ENCODE peak calls at places on chromosomes 13 and 19, in six cellular contexts. Z is K562, D is HCT116, X is endothelial cell of umbilical vein, I is HepG2, B is SK-N-SH. F is an unnamed sample.

GRCh38 chr19:28646629-28647028 is 566.3 kb downstream of the UQCRFS1 start:
- DNase-seq in Z (no peak), D (no peak), X (no peak), I (no peak), B (no peak), F (no peak)

GRCh38 chr19:10258080-10258710 is 6.2 kb downstream of the MRPL4 start:
- DNase-seq in Z (no peak), D (no peak), X (no peak), I (no peak), B (no peak), F (no peak)

GRCh38 chr13:110319774-110320509 is 12.9 kb downstream of the COL4A2 start:
- DNase-seq in Z (no peak), D (peak), X (peak), I (no peak), B (no peak), F (no peak)

GRCh38 chr19:13031917-13032623 is 36.8 kb downstream of the NFIX start:
- DNase-seq in Z (no peak), D (no peak), X (no peak), I (peak), B (no peak), F (no peak)

GRCh38 chr19:39951686-39952085 is 17.3 kb upstream of the FCGBP start:
- DNase-seq in Z (no peak), D (no peak), X (no peak), I (no peak), B (no peak), F (no peak)

GRCh38 chr19:29385191-29385795 is 140.5 kb upstream of the VSTM2B start:
- DNase-seq in Z (no peak), D (no peak), X (no peak), I (no peak), B (no peak), F (no peak)

GRCh38 chr19:45884682-45885555 is 1.0 kb downstream of the IRF2BP1 start:
- DNase-seq in Z (peak), D (no peak), X (no peak), I (no peak), B (peak), F (peak)

GRCh38 chr13:104949840-104950805 is 1585.3 kb downstream of the EFNB2 start:
- DNase-seq in Z (no peak), D (no peak), X (no peak), I (no peak), B (no peak), F (no peak)

GRCh38 chr13:61880576-61881283 is 465.1 kb upstream of the PCDH20 start:
- DNase-seq in Z (peak), D (peak), X (peak), I (peak), B (peak), F (peak)

GRCh38 chr19:13082192-13083007 is 20.3 kb downstream of the LYL1 start:
- DNase-seq in Z (peak), D (no peak), X (peak), I (peak), B (peak), F (peak)

GRCh38 chr13:89923052-89923451 is 1424.4 kb upstream of the MIR17HG start:
- DNase-seq in Z (no peak), D (no peak), X (no peak), I (no peak), B (no peak), F (peak)

GRCh38 chr13:30608364-30608763 is 9.4 kb upstream of the USPL1 start:
- DNase-seq in Z (no peak), D (no peak), X (no peak), I (no peak), B (no peak), F (no peak)
- H2AFZ ChIP-seq in Z (no peak), D (no peak), X (no peak), I (no peak), B (no peak), F (no peak)

GRCh38 chr19:17108453-17108784 is 32.8 kb downstream of the MYO9B start:
- DNase-seq in Z (no peak), D (no peak), X (no peak), I (no peak), B (no peak), F (no peak)

GRCh38 chr19:17110599-17110966 is 35.0 kb downstream of the MYO9B start:
- DNase-seq in Z (no peak), D (no peak), X (no peak), I (no peak), B (no peak), F (no peak)

GRCh38 chr19:17111766-17112165 is 36.2 kb downstream of the MYO9B start:
- DNase-seq in Z (no peak), D (no peak), X (no peak), I (no peak), B (no peak), F (no peak)

GRCh38 chr19:17109300-17109699 is 33.7 kb downstream of the MYO9B start:
- DNase-seq in Z (no peak), D (no peak), X (no peak), I (no peak), B (no peak), F (no peak)

GRCh38 chr19:17109962-17110598 is 34.5 kb downstream of the MYO9B start:
- DNase-seq in Z (no peak), D (no peak), X (no peak), I (no peak), B (no peak), F (no peak)
- TF ChIP-seq POLR2AphosphoS5 in Z (no peak), D (no peak), X (no peak), I (no peak), B (no peak), F (no peak)

GRCh38 chr19:51386882-51387520 is 773 bp downstream of the LIM2 start:
- DNase-seq in Z (no peak), D (no peak), X (no peak), I (no peak), B (no peak), F (no peak)
- H2AFZ ChIP-seq in Z (no peak), D (no peak), X (no peak), I (no peak), B (no peak), F (no peak)

DNA sequence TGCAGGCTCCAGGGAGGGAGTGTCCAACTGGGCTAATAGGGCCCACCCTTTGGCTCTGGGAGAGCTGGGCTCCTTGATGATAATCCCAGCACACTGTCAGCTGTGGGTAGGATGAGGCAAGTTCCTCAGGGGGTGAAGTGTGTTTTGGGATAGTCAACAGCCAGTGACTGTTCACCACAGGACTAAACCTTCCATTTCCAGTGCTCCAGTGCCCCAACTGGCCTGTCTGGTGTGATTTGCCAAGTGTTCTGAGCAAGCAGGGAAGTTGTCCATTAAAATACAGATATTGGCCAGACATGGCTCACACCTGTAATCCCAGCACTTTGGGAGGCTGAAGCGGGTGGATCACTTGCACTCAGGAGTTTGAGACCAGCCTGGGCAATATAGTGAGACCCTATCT is 150.9 kb downstream of the TM9SF2 start:
- DNase-seq in Z (no peak), D (no peak), X (no peak), I (no peak), B (no peak), F (no peak)
- TF ChIP-seq POLR2AphosphoS5 in Z (no peak), D (no peak), X (no peak), I (no peak), B (no peak), F (no peak)

DNA sequence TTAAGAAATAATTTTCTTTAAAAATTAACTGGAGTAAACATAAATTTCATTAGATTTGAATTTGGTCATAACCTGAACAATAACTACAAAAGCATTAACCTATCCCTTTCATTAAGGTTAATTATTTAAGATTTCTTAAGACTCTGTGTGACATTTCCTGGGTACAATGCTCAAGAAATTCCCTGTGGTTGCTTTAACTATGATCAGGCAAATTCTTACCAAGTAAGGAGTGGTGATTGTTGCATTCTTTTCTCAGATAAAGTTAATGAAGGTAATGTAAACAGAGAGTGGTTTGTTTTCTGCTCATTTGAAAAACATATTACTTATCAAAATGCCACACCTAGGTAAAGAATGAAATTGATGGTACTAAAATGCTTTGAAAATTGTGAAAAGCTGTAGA is 114.8 kb upstream of the MIR17HG start:
- DNase-seq in Z (no peak), D (no peak), X (no peak), I (no peak), B (no peak), F (no peak)
- H2AFZ ChIP-seq in Z (no peak), D (no peak), X (no peak), I (no peak), B (no peak), F (no peak)

DNA sequence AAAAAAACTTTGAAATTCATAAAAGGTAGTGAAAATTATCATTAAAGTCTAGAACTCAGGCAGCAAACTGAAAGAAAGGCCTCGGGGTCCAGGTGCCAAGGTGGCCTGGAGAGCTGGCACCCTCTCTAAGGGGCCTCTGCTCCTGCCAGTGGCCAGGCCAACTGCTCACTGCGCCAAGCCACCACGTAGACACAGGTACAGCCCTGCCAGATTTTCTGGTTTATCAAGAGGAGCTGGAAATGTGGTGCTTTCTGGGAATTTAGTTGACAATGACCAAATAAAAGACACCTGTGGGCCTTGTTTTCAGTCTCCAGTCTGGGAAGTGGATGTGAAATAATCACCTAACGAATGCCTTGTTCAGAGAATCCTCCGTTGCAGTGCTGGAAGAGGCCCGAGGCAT is 22.8 kb downstream of the ZNF574 start:
- DNase-seq in Z (no peak), D (no peak), X (no peak), I (no peak), B (no peak), F (no peak)
- TF ChIP-seq POLR2AphosphoS5 in Z (no peak), D (no peak), X (no peak), I (no peak), B (no peak), F (no peak)